ENCODE peak calls at places on chromosomes 6 and 20, in five cellular contexts. O is left ventricle myocardium inferior, N is fibroblast of lung, C is aorta, S is mammary epithelial cell. T is an unnamed sample. For H3K4me1 and H3K9me3, the result is how much of the 10 kb centered on the place peaks cover.

GRCh38 chr20:17026346-17026745 is 200.5 kb upstream of the PCSK2 start:
- DNase-seq in C (no peak), O (no peak), N (peak), S (no peak), T (no peak)

GRCh38 chr6:161393839-161394364 is 120.0 kb upstream of the AGPAT4 start:
- DNase-seq in O (no peak), S (peak), C (no peak), N (peak), T (peak)

GRCh38 chr6:117676577-117677218 is 1.4 kb downstream of the NUS1 start:
- DNase-seq in O (no peak), C (no peak), N (peak), S (peak), T (no peak)

GRCh38 chr6:142009647-142010046 is 123.1 kb upstream of the GJE1 start:
- DNase-seq in O (no peak), S (no peak), C (no peak), N (peak), T (no peak)

GRCh38 chr6:165729307-165729936 is 66.4 kb upstream of the PDE10A start:
- DNase-seq in N (no peak), S (peak), C (no peak), O (no peak), T (peak)

GRCh38 chr6:140401666-140402255 is 1027.3 kb upstream of the CITED2 start:
- DNase-seq in S (peak), N (peak), O (no peak), C (no peak), T (no peak)

GRCh38 chr20:25310268-25310920 is 62.5 kb downstream of the PYGB start:
- DNase-seq in S (peak), N (peak), C (peak), O (no peak), T (peak)

GRCh38 chr6:144151010-144151727 is 852 bp downstream of the STX11 start:
- DNase-seq in S (peak), O (no peak), C (no peak), N (no peak), T (peak)

GRCh38 chr20:19816386-19816785 is 58.3 kb downstream of the RIN2 start:
- DNase-seq in N (peak), O (no peak), C (no peak), S (no peak), T (no peak)

GRCh38 chr6:6711832-6712231 is 123.3 kb downstream of the LY86 start:
- DNase-seq in S (no peak), N (no peak), O (no peak), C (no peak), T (no peak)

GRCh38 chr6:45297302-45297701 is 30.8 kb upstream of the RUNX2 start:
- DNase-seq in O (no peak), N (no peak), S (no peak), C (no peak), T (no peak)

GRCh38 chr6:63635165-63635562 is 438 bp upstream of the PHF3 start:
- DNase-seq in N (no peak), S (no peak), O (no peak), C (no peak), T (peak)

GRCh38 chr6:77368660-77369313 is 94.5 kb downstream of the HTR1B start:
- DNase-seq in C (peak), O (peak), N (no peak), S (no peak), T (peak)

GRCh38 chr20:1841554-1842140 is 53.6 kb upstream of the SIRPA start:
- DNase-seq in O (no peak), N (no peak), C (no peak), S (peak), T (no peak)

GRCh38 chr6:170372380-170373325 is 66.1 kb downstream of the FAM120B start:
- DNase-seq in C (no peak), O (no peak), S (no peak), N (no peak), T (no peak)

DNA sequence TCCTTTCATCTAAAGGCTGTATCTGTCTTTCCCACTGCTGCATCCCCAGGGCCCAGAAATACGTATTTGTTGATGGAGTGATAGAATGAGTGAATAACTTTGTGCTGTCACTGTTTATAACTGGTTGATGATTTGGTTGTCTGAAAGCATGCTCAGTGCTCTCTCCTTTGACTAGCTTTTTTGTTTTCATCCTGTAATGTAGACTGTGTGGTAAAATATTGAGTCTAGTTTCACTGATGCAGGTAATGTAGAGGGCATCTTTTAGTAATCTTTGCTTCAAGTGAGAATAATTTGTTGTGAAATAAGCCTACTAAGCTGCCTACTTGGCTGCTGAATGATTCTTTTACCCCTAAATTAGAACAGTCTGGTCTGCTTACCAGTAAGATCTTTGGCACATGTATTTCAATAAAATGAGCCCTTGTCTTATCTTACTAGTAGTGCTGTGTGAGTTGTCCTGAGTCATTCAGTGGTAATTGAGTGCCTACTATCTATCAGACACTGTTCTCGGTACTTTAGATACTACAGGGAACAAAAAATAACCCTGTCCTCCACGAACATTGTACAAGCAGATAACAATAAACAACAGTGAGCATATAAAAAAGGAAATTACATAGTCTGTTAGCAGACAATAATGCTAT is 39.9 kb downstream of the MAPK14 start:
- DNase-seq in S (peak), N (peak), C (no peak), O (no peak), T (no peak)
- H3K27ac ChIP-seq in S (no peak), N (no peak), C (no peak), O (peak), T (no peak)

GRCh38 chr20:43947316-43947710 is 32.7 kb downstream of the TOX2 start:
- DNase-seq in S (no peak), C (peak), N (no peak), O (no peak), T (no peak)

GRCh38 chr20:43946659-43947315 is 32.1 kb downstream of the TOX2 start:
- DNase-seq in O (no peak), S (no peak), N (no peak), C (peak), T (no peak)

GRCh38 chr20:43948455-43948854 is 33.8 kb downstream of the TOX2 start:
- DNase-seq in O (no peak), N (no peak), S (no peak), C (peak), T (no peak)

GRCh38 chr20:43949741-43950618 is 35.3 kb downstream of the TOX2 start:
- DNase-seq in S (no peak), N (peak), C (peak), O (peak), T (no peak)

DNA sequence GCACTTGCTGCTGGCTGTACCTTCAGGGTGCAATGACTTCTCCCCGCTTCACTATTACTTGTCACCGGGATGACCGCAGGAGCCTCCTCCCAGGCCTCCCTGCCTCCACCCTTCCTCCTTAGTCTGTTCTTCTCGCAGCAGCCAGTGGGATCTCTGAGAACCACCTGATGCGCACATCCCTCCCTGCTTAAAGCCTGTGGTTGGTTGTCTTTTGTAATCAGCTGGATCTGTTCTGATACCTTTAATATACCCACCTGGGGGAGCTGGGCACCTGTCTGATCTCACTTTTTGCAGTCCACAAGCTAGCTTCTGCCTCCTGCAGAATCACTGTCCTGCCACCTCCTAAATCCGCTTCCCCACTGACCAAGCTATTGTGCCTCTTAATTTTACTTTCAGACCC is 34.6 kb downstream of the TOX2 start:
- DNase-seq in O (no peak), S (no peak), C (peak), N (no peak), T (no peak)
- H3K4me1 ChIP-seq in O (under half), S (under half), C (under half), N (under half), T (under half)

DNA sequence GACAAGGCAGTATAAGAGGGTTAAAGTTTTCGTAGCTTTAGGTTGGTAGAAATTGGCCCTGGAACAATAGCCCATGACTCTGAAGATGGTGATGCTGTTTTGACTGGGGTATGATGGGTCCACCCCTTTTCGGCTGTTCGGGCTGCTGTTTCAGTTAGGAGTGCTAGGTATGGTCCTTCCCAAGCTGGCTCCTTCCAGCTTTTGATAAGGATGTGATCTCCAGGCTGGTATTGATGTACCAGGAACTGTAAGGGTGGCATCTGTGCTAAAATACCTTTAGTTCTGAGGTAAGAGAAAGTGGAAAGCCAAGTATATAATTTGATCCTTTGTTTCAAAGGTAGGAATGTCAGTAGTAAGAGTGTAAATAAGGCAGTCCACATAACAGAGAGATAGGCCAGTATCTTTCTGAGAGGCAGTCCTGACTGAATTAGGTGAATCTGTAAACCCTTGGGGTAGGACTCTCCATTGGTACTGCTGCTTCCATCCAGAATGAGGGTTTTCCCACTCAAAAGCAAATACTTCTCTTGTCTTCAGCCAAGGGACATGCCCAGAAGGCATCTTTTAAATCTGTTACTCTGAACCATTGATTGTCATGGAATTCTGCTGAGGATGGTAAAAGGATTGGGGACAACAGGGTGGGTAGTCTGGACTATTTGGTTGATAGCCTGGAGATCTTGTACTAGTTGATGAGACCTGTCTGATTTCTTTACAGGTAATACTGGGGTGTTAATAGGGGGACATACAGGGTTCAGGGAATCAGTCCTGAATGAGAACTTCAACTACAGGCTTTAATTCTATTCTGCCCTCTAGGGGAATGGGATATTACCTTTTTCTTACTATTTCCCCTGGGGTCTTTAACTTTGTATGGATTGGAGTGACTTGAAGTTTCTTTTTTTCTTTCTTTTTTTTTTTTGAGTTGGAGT is 6.1 kb upstream of the ZNFX1 start:
- DNase-seq in S (no peak), O (no peak), N (no peak), C (no peak), T (no peak)
- H3K9me3 ChIP-seq in S (under half), O (half or more), N (under half), C (under half), T (under half)

DNA sequence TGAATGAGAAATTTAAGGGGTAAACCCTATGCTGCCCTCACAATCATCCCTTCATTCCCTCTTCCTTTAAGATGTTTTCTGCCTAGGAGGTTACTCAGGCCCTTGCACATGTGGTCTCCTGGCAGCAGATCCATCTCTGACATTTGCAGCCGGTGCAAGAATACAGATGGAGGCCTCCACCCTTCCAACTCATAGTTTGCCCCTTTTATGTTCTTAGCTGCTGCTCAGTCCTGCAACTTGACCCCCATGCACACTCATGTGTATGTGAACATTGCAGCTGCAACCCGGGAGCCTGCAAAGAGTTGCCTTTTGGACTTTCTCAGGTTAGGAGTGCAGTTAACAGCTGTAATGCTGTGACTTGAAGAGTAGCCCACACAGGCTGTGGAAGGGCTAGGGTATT is 131.9 kb upstream of the SGK1 start:
- DNase-seq in C (no peak), O (no peak), S (no peak), N (peak), T (no peak)
- H3K27ac ChIP-seq in C (no peak), O (no peak), S (no peak), N (peak), T (no peak)